ENCODE peak calls at places on chromosomes 16 and 17, in eight cellular contexts. J, B, C, Y, U, W, T and R are unnamed samples.

GRCh38 chr16:11315499-11315898 is 29.8 kb upstream of the RMI2 start:
- DNase-seq in J (no peak), B (no peak), C (no peak), Y (no peak), U (peak), W (no peak), T (no peak), R (no peak)

GRCh38 chr16:57875347-57875746 is 73.1 kb upstream of the KIFC3 start:
- DNase-seq in J (no peak), B (no peak), C (no peak), Y (no peak), U (no peak), W (no peak), T (no peak), R (no peak)

GRCh38 chr17:51860934-51861561 is 297.5 kb downstream of the CA10 start:
- DNase-seq in J (no peak), B (no peak), C (peak), Y (peak), U (no peak), W (no peak), T (peak), R (no peak)

GRCh38 chr16:1613728-1614225 is 1.6 kb downstream of the CRAMP1 start:
- DNase-seq in J (no peak), B (no peak), C (no peak), Y (peak), U (no peak), W (no peak), T (peak), R (no peak)

GRCh38 chr17:60720763-60721531 is 43.3 kb downstream of the BCAS3 start:
- DNase-seq in J (peak), B (peak), C (peak), Y (peak), U (peak), W (no peak), T (no peak), R (no peak)

GRCh38 chr17:56570199-56570598 is 23.3 kb upstream of the NOG start:
- DNase-seq in J (no peak), B (no peak), C (no peak), Y (no peak), U (no peak), W (no peak), T (no peak), R (no peak)

GRCh38 chr17:77830816-77831490 is 127.5 kb upstream of the TNRC6C start:
- DNase-seq in J (no peak), B (no peak), C (no peak), Y (no peak), U (no peak), W (no peak), T (no peak), R (peak)

GRCh38 chr16:704552-705380 is 835 bp downstream of the FBXL16 start:
- DNase-seq in J (no peak), B (no peak), C (no peak), Y (no peak), U (no peak), W (no peak), T (no peak), R (no peak)

GRCh38 chr16:17992416-17992815 is 344.1 kb downstream of the NPIPA8 start:
- DNase-seq in J (no peak), B (no peak), C (no peak), Y (no peak), U (no peak), W (no peak), T (no peak), R (no peak)

GRCh38 chr17:76988796-76989195 is 120.6 kb downstream of the MGAT5B start:
- DNase-seq in J (no peak), B (no peak), C (no peak), Y (no peak), U (no peak), W (no peak), T (no peak), R (no peak)

GRCh38 chr16:14263769-14264168 is 192.7 kb downstream of the MRTFB start:
- DNase-seq in J (peak), B (no peak), C (no peak), Y (no peak), U (no peak), W (no peak), T (no peak), R (peak)

GRCh38 chr17:50916026-50916707 is 50.0 kb upstream of the TOB1 start:
- DNase-seq in J (no peak), B (no peak), C (no peak), Y (peak), U (peak), W (no peak), T (no peak), R (no peak)